ENCODE peak calls at places on chromosome 13, in eight cellular contexts. M is epithelial cell of esophagus; U is coronary artery; B is H7; G is neural progenitor cell; T is CD4-positive, alpha-beta memory T cell; H is bronchial epithelial cell; R is mesenchymal stem cell. P is an unnamed sample.

GRCh38 chr13:31209172-31209818 is 9.5 kb downstream of the B3GLCT start:
- DNase-seq in M (no peak), U (no peak), B (peak; percentile 66), G (peak; percentile 69), T (no peak), H (no peak), R (peak; percentile 46), P (peak; percentile 70)

GRCh38 chr13:47518530-47518929 is 482.5 kb downstream of the SUCLA2 start:
- DNase-seq in M (no peak), U (no peak), B (no peak), G (no peak), T (no peak), H (no peak), R (no peak), P (no peak)

GRCh38 chr13:40749327-40749726 is 21.7 kb downstream of the MRPS31 start:
- DNase-seq in M (no peak), U (no peak), B (no peak), G (no peak), T (no peak), H (no peak), R (no peak), P (no peak)

GRCh38 chr13:104586010-104586746 is 1520.0 kb upstream of the SLC10A2 start:
- DNase-seq in M (peak; percentile 49), U (no peak), B (no peak), G (no peak), T (no peak), H (peak; percentile 35), R (peak; percentile 56), P (no peak)

GRCh38 chr13:35367586-35367985 is 108.9 kb downstream of the MAB21L1 start:
- DNase-seq in M (no peak), U (no peak), B (no peak), G (no peak), T (no peak), H (no peak), R (no peak), P (no peak)

GRCh38 chr13:107534548-107534947 is 680.8 kb downstream of the LIG4 start:
- DNase-seq in M (no peak), U (no peak), B (no peak), G (no peak), T (no peak), H (no peak), R (peak; percentile 18), P (no peak)

GRCh38 chr13:31697290-31697689 is 42.0 kb upstream of the RXFP2 start:
- DNase-seq in M (no peak), U (no peak), B (no peak), G (no peak), T (no peak), H (peak; percentile 11), R (no peak), P (no peak)

GRCh38 chr13:35724480-35724879 is 248.0 kb upstream of the MAB21L1 start:
- DNase-seq in M (no peak), U (no peak), B (no peak), G (no peak), T (no peak), H (no peak), R (no peak), P (no peak)

GRCh38 chr13:55483626-55484158 is 1657.0 kb upstream of the PRR20A start:
- DNase-seq in M (no peak), U (no peak), B (no peak), G (no peak), T (no peak), H (no peak), R (no peak), P (no peak)

GRCh38 chr13:43006893-43007631 is 15.0 kb upstream of the EPSTI1 start:
- DNase-seq in M (peak; percentile 46), U (no peak), B (no peak), G (peak; percentile 6), T (no peak), H (peak; percentile 55), R (peak; percentile 43), P (no peak)

GRCh38 chr13:96771501-96772367 is 222.5 kb downstream of the OXGR1 start:
- DNase-seq in M (peak; percentile 66), U (no peak), B (no peak), G (no peak), T (no peak), H (peak; percentile 30), R (no peak), P (no peak)

GRCh38 chr13:83753912-83754624 is 128.2 kb downstream of the SLITRK1 start:
- DNase-seq in M (peak; percentile 89), U (no peak), B (no peak), G (no peak), T (no peak), H (peak; percentile 48), R (no peak), P (no peak)

GRCh38 chr13:42076309-42076713 is 27.9 kb downstream of the DGKH start:
- DNase-seq in M (peak; percentile 10), U (no peak), B (no peak), G (no peak), T (no peak), H (no peak), R (peak; percentile 36), P (no peak)

GRCh38 chr13:36840718-36841250 is 21.8 kb downstream of the RFXAP start:
- DNase-seq in M (no peak), U (no peak), B (peak; percentile 16), G (no peak), T (no peak), H (no peak), R (no peak), P (no peak)

GRCh38 chr13:73056054-73056962 is 2.5 kb upstream of the KLF5 start:
- DNase-seq in M (peak; percentile 76), U (no peak), B (no peak), G (peak; percentile 8), T (no peak), H (peak; percentile 85), R (peak; percentile 64), P (no peak)

GRCh38 chr13:67200183-67200582 is 30.0 kb downstream of the PCDH9 start:
- DNase-seq in M (no peak), U (no peak), B (no peak), G (no peak), T (no peak), H (no peak), R (no peak), P (no peak)

GRCh38 chr13:43878897-43879322 is 630 bp downstream of the CCDC122 start:
- DNase-seq in M (peak; percentile 48), U (peak; percentile 89), B (no peak), G (peak; percentile 71), T (peak; percentile 52), H (peak; percentile 46), R (peak; percentile 99), P (peak; percentile 65)

GRCh38 chr13:41458939-41459753 is 1.8 kb downstream of the RGCC start:
- DNase-seq in M (peak; percentile 75), U (no peak), B (peak; percentile 82), G (peak; percentile 22), T (peak; percentile 73), H (peak; percentile 65), R (peak; percentile 54), P (no peak)

GRCh38 chr13:46178143-46178542 is 3.8 kb downstream of the LCP1 start:
- DNase-seq in M (no peak), U (no peak), B (no peak), G (no peak), T (no peak), H (no peak), R (no peak), P (no peak)
- H3K4me3 ChIP-seq in M (no peak overlapping the region), U (no peak overlapping the region), B (no peak overlapping the region), G (no peak overlapping the region), T (peak overlapping the region; percentile 59), H (no peak overlapping the region), R (no peak overlapping the region), P (no peak overlapping the region)

GRCh38 chr13:80133631-80134083 is 207.3 kb downstream of the SPRY2 start:
- DNase-seq in M (no peak), U (no peak), B (no peak), G (no peak), T (no peak), H (no peak), R (no peak), P (no peak)

GRCh38 chr13:80126382-80127068 is 214.4 kb downstream of the SPRY2 start:
- DNase-seq in M (no peak), U (no peak), B (no peak), G (no peak), T (no peak), H (no peak), R (no peak), P (no peak)

GRCh38 chr13:80134360-80134759 is 206.6 kb downstream of the SPRY2 start:
- DNase-seq in M (no peak), U (no peak), B (no peak), G (peak; percentile 73), T (no peak), H (no peak), R (peak; percentile 6), P (no peak)

DNA sequence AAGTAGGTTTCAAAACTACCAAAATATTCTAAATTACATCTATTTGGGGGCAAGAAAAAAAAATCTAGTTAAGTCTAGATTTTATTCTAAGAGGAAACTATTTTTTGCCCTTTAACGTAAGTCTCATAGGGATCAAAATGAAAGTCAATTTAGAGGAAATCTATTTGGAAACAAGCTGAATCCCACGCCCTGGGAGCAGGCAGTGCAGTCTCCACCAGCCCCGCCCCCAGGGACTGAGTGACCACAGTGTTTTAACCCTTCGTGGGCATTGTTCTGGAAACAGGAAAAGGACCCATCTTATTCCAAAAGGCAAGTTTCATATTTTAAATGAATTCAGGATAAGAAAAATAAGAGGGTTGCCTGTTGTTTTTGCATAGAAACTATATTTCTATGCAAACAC is 209.7 kb downstream of the SPRY2 start:
- DNase-seq in M (no peak), U (peak; percentile 76), B (no peak), G (peak; percentile 67), T (no peak), H (no peak), R (peak; percentile 80), P (peak; percentile 39)
- H3K4me3 ChIP-seq in M (no peak overlapping the region), U (peak overlapping the region; percentile 21), B (no peak overlapping the region), G (peak overlapping the region; percentile 13), T (no peak overlapping the region), H (no peak overlapping the region), R (no peak overlapping the region), P (peak overlapping the region; percentile 10)

DNA sequence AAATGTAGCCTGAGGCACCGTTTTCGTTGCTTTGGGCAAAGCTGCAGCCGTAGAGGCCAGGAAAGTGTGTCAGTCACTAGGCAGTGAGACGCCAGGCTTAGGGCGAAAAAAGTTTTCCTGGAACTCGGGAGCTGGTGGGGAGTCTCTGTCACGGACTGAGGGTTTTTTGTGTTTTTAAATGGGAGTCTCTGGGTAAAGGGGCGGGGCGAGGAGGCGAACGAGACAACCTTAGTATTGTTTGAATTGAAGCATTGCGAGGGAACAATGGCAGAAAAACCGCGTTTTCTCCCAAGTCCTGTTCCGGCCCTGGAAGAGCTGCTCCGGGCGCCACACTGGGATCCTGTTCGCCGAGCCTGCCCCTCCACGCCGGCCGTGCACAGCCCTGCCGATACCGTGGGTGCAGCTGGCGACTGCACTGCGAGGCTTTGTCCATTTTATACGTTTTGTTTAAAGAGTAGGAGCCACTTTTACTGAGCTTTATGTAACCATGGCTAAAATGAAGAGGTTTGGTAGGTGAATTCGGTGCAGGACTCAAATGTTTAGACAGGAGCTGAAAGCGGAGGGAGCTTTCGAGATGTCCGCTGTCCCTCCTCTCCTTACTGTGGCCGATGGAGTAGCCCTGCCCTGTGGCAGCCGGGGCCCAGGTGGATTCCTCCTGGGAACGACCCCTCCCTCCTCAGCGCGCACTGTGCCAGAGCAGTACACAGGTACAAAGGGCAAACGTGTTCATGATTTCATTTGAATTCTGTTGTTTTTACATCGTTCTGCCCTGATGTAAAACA is 1.5 kb downstream of the COL4A2 start:
- DNase-seq in M (peak; percentile 52), U (peak; percentile 77), B (peak; percentile 77), G (peak; percentile 84), T (no peak), H (peak; percentile 32), R (peak; percentile 57), P (peak; percentile 44)
- H3K4me3 ChIP-seq in M (peak overlapping the region; percentile 61), U (peak overlapping the region; percentile 98), B (peak overlapping the region; percentile 86), G (peak overlapping the region; percentile 94), T (no peak overlapping the region), H (peak overlapping the region; percentile 57), R (peak overlapping the region; percentile 75), P (peak overlapping the region; percentile 85)

GRCh38 chr13:112885782-112886268 is 83.2 kb upstream of the MCF2L start:
- DNase-seq in M (peak; percentile 85), U (peak; percentile 81), B (peak; percentile 95), G (peak; percentile 95), T (no peak), H (peak; percentile 74), R (peak; percentile 88), P (peak; percentile 70)
- H3K4me3 ChIP-seq in M (peak overlapping the region; percentile 11), U (peak overlapping the region; percentile 44), B (no peak overlapping the region), G (peak overlapping the region; percentile 4), T (no peak overlapping the region), H (no peak overlapping the region), R (no peak overlapping the region), P (no peak overlapping the region)

P was measured in uterus.